ENCODE peak calls at places on chromosomes 7 and 10, in five cellular contexts. G is skeletal muscle cell; B is GM23248; Y is effector memory CD8-positive, alpha-beta T cell; Q is NCI-H146. O is an unnamed sample.

GRCh38 chr7:134421998-134422397 is 36.9 kb downstream of the AKR1B1 start:
- DNase-seq in Q (no peak), G (no peak), B (peak; percentile 14), Y (no peak), O (no peak)

GRCh38 chr7:116197355-116197754 is 13.0 kb upstream of the TES start:
- DNase-seq in G (no peak), Q (no peak), Y (no peak), B (peak; percentile 88), O (no peak)

GRCh38 chr10:104391150-104391968 is 37.7 kb downstream of the CFAP58 start:
- DNase-seq in Q (no peak), G (no peak), B (peak; percentile 21), Y (no peak), O (no peak)

GRCh38 chr7:101940830-101941229 is 123.4 kb downstream of the CUX1 start:
- DNase-seq in Q (peak; percentile 17), B (no peak), Y (no peak), G (no peak), O (no peak)

GRCh38 chr10:119896937-119897336 is 4.4 kb downstream of the SEC23IP start:
- DNase-seq in B (peak; percentile 53), G (no peak), Y (no peak), Q (no peak), O (no peak)

GRCh38 chr10:124539935-124540641 is 78.5 kb downstream of the LHPP start:
- DNase-seq in B (peak; percentile 66), Q (peak; percentile 26), Y (peak; percentile 74), G (no peak), O (peak; percentile 69)

GRCh38 chr10:47195274-47195885 is 104.6 kb upstream of the GDF10 start:
- DNase-seq in B (no peak), Q (no peak), Y (no peak), G (no peak), O (no peak)

GRCh38 chr10:46514899-46515298 is 41.6 kb downstream of the GPRIN2 start:
- DNase-seq in G (no peak), Q (no peak), Y (no peak), B (no peak), O (no peak)